ENCODE peak calls at places on chromosomes 2 and 18, in seven cellular contexts. One of them, this sample, is unnamed.

GRCh38 chr2:165825041-165825440 is 31.0 kb upstream of the GALNT3 start:
- DNase-seq in fibroblast of pulmonary artery: peak; percentile 64
- DNase-seq in ELR: no peak
- DNase-seq in EH: no peak
- DNase-seq in T1000: no peak
- DNase-seq in H9: no peak
- DNase-seq in adipocyte: peak; percentile 57
- DNase-seq in this sample: no peak

GRCh38 chr2:121333231-121333630 is 48.2 kb upstream of the TFCP2L1 start:
- DNase-seq in T1000: no peak
- DNase-seq in adipocyte: no peak
- DNase-seq in fibroblast of pulmonary artery: no peak
- DNase-seq in EH: no peak
- DNase-seq in ELR: no peak
- DNase-seq in H9: no peak
- DNase-seq in this sample: no peak

GRCh38 chr18:41771971-41772370 is 183.1 kb upstream of the PIK3C3 start:
- DNase-seq in H9: no peak
- DNase-seq in ELR: peak; percentile 79
- DNase-seq in adipocyte: no peak
- DNase-seq in T1000: no peak
- DNase-seq in EH: peak; percentile 7
- DNase-seq in fibroblast of pulmonary artery: no peak
- DNase-seq in this sample: no peak

GRCh38 chr2:117801826-117802225 is 12.7 kb upstream of the DDX18 start:
- DNase-seq in ELR: peak; percentile 17
- DNase-seq in H9: no peak
- DNase-seq in adipocyte: peak; percentile 8
- DNase-seq in T1000: no peak
- DNase-seq in fibroblast of pulmonary artery: no peak
- DNase-seq in EH: peak; percentile 78
- DNase-seq in this sample: no peak

GRCh38 chr2:239288951-239289481 is 111.8 kb downstream of the HDAC4 start:
- DNase-seq in fibroblast of pulmonary artery: no peak
- DNase-seq in T1000: no peak
- DNase-seq in adipocyte: peak; percentile 21
- DNase-seq in EH: no peak
- DNase-seq in H9: no peak
- DNase-seq in ELR: no peak
- DNase-seq in this sample: no peak

GRCh38 chr2:178478102-178478441 is 328 bp downstream of the FKBP7 start:
- DNase-seq in T1000: no peak
- DNase-seq in ELR: peak; percentile 31
- DNase-seq in adipocyte: peak; percentile 59
- DNase-seq in H9: no peak
- DNase-seq in EH: no peak
- DNase-seq in fibroblast of pulmonary artery: peak; percentile 32
- DNase-seq in this sample: no peak

GRCh38 chr2:239648607-239649006 is 247.8 kb upstream of the HDAC4 start:
- DNase-seq in EH: no peak
- DNase-seq in adipocyte: no peak
- DNase-seq in T1000: no peak
- DNase-seq in H9: no peak
- DNase-seq in ELR: no peak
- DNase-seq in fibroblast of pulmonary artery: no peak
- DNase-seq in this sample: no peak

GRCh38 chr18:11488175-11488574 is 121.2 kb upstream of the SLC35G4 start:
- DNase-seq in fibroblast of pulmonary artery: peak; percentile 40
- DNase-seq in EH: peak; percentile 23
- DNase-seq in H9: no peak
- DNase-seq in T1000: no peak
- DNase-seq in ELR: peak; percentile 49
- DNase-seq in adipocyte: peak; percentile 22
- DNase-seq in this sample: no peak

GRCh38 chr2:20642026-20642971 is 8.6 kb downstream of the HS1BP3 start:
- DNase-seq in ELR: peak; percentile 74
- DNase-seq in T1000: peak; percentile 50
- DNase-seq in adipocyte: peak; percentile 83
- DNase-seq in fibroblast of pulmonary artery: peak; percentile 71
- DNase-seq in H9: peak; percentile 84
- DNase-seq in EH: peak; percentile 70
- DNase-seq in this sample: peak; percentile 80

GRCh38 chr2:203553784-203554183 is 18.7 kb upstream of the RAPH1 start:
- DNase-seq in adipocyte: no peak
- DNase-seq in T1000: no peak
- DNase-seq in ELR: no peak
- DNase-seq in fibroblast of pulmonary artery: no peak
- DNase-seq in H9: no peak
- DNase-seq in EH: no peak
- DNase-seq in this sample: no peak

GRCh38 chr2:7517122-7517487 is 599.9 kb downstream of the RNF144A start:
- DNase-seq in ELR: no peak
- DNase-seq in T1000: no peak
- DNase-seq in H9: no peak
- DNase-seq in adipocyte: no peak
- DNase-seq in EH: peak; percentile 9
- DNase-seq in fibroblast of pulmonary artery: peak; percentile 2
- DNase-seq in this sample: no peak

GRCh38 chr2:238107525-238108422 is 7.6 kb downstream of the ESPNL start:
- DNase-seq in adipocyte: no peak
- DNase-seq in fibroblast of pulmonary artery: no peak
- DNase-seq in EH: no peak
- DNase-seq in T1000: no peak
- DNase-seq in ELR: no peak
- DNase-seq in H9: peak; percentile 44
- DNase-seq in this sample: no peak

GRCh38 chr2:64062840-64063239 is 43.6 kb upstream of the VPS54 start:
- DNase-seq in fibroblast of pulmonary artery: peak; percentile 65
- DNase-seq in adipocyte: peak; percentile 64
- DNase-seq in ELR: peak; percentile 40
- DNase-seq in H9: no peak
- DNase-seq in EH: peak; percentile 54
- DNase-seq in T1000: no peak
- DNase-seq in this sample: no peak

GRCh38 chr2:149170156-149170555 is 131.7 kb downstream of the LYPD6B start:
- DNase-seq in EH: no peak
- DNase-seq in T1000: no peak
- DNase-seq in fibroblast of pulmonary artery: no peak
- DNase-seq in adipocyte: no peak
- DNase-seq in H9: no peak
- DNase-seq in ELR: no peak
- DNase-seq in this sample: no peak

GRCh38 chr2:82939211-82939610 is 1519.9 kb downstream of the SUCLG1 start:
- DNase-seq in T1000: no peak
- DNase-seq in H9: no peak
- DNase-seq in adipocyte: no peak
- DNase-seq in EH: no peak
- DNase-seq in ELR: no peak
- DNase-seq in fibroblast of pulmonary artery: no peak
- DNase-seq in this sample: no peak

GRCh38 chr2:120854766-120855530 is 119.3 kb downstream of the GLI2 start:
- DNase-seq in T1000: no peak
- DNase-seq in H9: no peak
- DNase-seq in adipocyte: no peak
- DNase-seq in EH: no peak
- DNase-seq in ELR: no peak
- DNase-seq in fibroblast of pulmonary artery: no peak
- DNase-seq in this sample: no peak

GRCh38 chr2:64338910-64339500 is 115.0 kb upstream of the LGALSL start:
- DNase-seq in adipocyte: peak; percentile 13
- DNase-seq in T1000: peak; percentile 43
- DNase-seq in ELR: no peak
- DNase-seq in EH: no peak
- DNase-seq in H9: no peak
- DNase-seq in fibroblast of pulmonary artery: no peak
- DNase-seq in this sample: no peak

GRCh38 chr2:30476636-30477035 is 29.6 kb downstream of the LCLAT1 start:
- DNase-seq in fibroblast of pulmonary artery: no peak
- DNase-seq in H9: no peak
- DNase-seq in ELR: no peak
- DNase-seq in adipocyte: no peak
- DNase-seq in T1000: no peak
- DNase-seq in EH: no peak
- DNase-seq in this sample: no peak

GRCh38 chr2:72289736-72290135 is 142.1 kb upstream of the CYP26B1 start:
- DNase-seq in ELR: no peak
- DNase-seq in EH: no peak
- DNase-seq in H9: no peak
- DNase-seq in adipocyte: no peak
- DNase-seq in fibroblast of pulmonary artery: no peak
- DNase-seq in T1000: no peak
- DNase-seq in this sample: no peak

GRCh38 chr2:237438082-237438925 is 24.3 kb upstream of the COL6A3 start:
- DNase-seq in adipocyte: no peak
- DNase-seq in H9: peak; percentile 81
- DNase-seq in EH: peak; percentile 28
- DNase-seq in fibroblast of pulmonary artery: no peak
- DNase-seq in T1000: no peak
- DNase-seq in ELR: peak; percentile 54
- DNase-seq in this sample: no peak

GRCh38 chr2:109330056-109330455 is 201.1 kb downstream of the SH3RF3 start:
- DNase-seq in adipocyte: peak; percentile 75
- DNase-seq in T1000: no peak
- DNase-seq in fibroblast of pulmonary artery: peak; percentile 64
- DNase-seq in EH: peak; percentile 90
- DNase-seq in ELR: peak; percentile 54
- DNase-seq in H9: no peak
- DNase-seq in this sample: no peak

GRCh38 chr18:62738638-62739037 is 23.3 kb downstream of the PHLPP1 start:
- DNase-seq in fibroblast of pulmonary artery: no peak
- DNase-seq in ELR: no peak
- DNase-seq in adipocyte: no peak
- DNase-seq in H9: no peak
- DNase-seq in EH: no peak
- DNase-seq in T1000: no peak
- DNase-seq in this sample: no peak

GRCh38 chr2:95046371-95047112 is 21.0 kb downstream of the MAL start:
- DNase-seq in ELR: no peak
- DNase-seq in adipocyte: no peak
- DNase-seq in T1000: no peak
- DNase-seq in H9: no peak
- DNase-seq in fibroblast of pulmonary artery: no peak
- DNase-seq in EH: no peak
- DNase-seq in this sample: no peak

GRCh38 chr2:74922592-74923227 is 35.7 kb upstream of the POLE4 start:
- DNase-seq in T1000: no peak
- DNase-seq in adipocyte: peak; percentile 30
- DNase-seq in EH: peak; percentile 19
- DNase-seq in H9: no peak
- DNase-seq in fibroblast of pulmonary artery: peak; percentile 72
- DNase-seq in ELR: no peak
- DNase-seq in this sample: no peak

GRCh38 chr2:121480826-121481225 is 49.9 kb upstream of the RNU4ATAC start:
- DNase-seq in adipocyte: peak; percentile 88
- DNase-seq in T1000: no peak
- DNase-seq in fibroblast of pulmonary artery: peak; percentile 97
- DNase-seq in ELR: no peak
- DNase-seq in H9: no peak
- DNase-seq in EH: peak; percentile 84
- DNase-seq in this sample: no peak

GRCh38 chr2:221312634-221313033 is 259.5 kb downstream of the EPHA4 start:
- DNase-seq in H9: no peak
- DNase-seq in T1000: no peak
- DNase-seq in fibroblast of pulmonary artery: no peak
- DNase-seq in ELR: no peak
- DNase-seq in EH: no peak
- DNase-seq in adipocyte: no peak
- DNase-seq in this sample: no peak

GRCh38 chr2:60466161-60466702 is 87.2 kb downstream of the BCL11A start:
- DNase-seq in T1000: no peak
- DNase-seq in adipocyte: no peak
- DNase-seq in H9: no peak
- DNase-seq in fibroblast of pulmonary artery: no peak
- DNase-seq in ELR: no peak
- DNase-seq in EH: no peak
- DNase-seq in this sample: no peak

GRCh38 chr2:112821142-112821541 is 15.4 kb downstream of the IL1B start:
- DNase-seq in fibroblast of pulmonary artery: no peak
- DNase-seq in H9: no peak
- DNase-seq in T1000: no peak
- DNase-seq in ELR: peak; percentile 49
- DNase-seq in EH: no peak
- DNase-seq in adipocyte: no peak
- DNase-seq in this sample: no peak

GRCh38 chr2:197269173-197269572 is 41.4 kb downstream of the ANKRD44 start:
- DNase-seq in ELR: peak; percentile 17
- DNase-seq in fibroblast of pulmonary artery: peak; percentile 64
- DNase-seq in T1000: no peak
- DNase-seq in EH: no peak
- DNase-seq in H9: no peak
- DNase-seq in adipocyte: no peak
- DNase-seq in this sample: no peak

GRCh38 chr2:30231726-30232026 is 342 bp downstream of the LBH start:
- DNase-seq in fibroblast of pulmonary artery: no peak
- DNase-seq in T1000: peak; percentile 69
- DNase-seq in ELR: no peak
- DNase-seq in adipocyte: no peak
- DNase-seq in H9: no peak
- DNase-seq in EH: no peak
- DNase-seq in this sample: no peak

GRCh38 chr2:235543126-235543750 is 49.4 kb downstream of the AGAP1 start:
- DNase-seq in ELR: peak; percentile 56
- DNase-seq in T1000: no peak
- DNase-seq in EH: peak; percentile 25
- DNase-seq in fibroblast of pulmonary artery: no peak
- DNase-seq in H9: no peak
- DNase-seq in adipocyte: no peak
- DNase-seq in this sample: no peak

GRCh38 chr2:5877360-5877759 is 185.2 kb downstream of the SOX11 start:
- DNase-seq in H9: no peak
- DNase-seq in ELR: no peak
- DNase-seq in EH: no peak
- DNase-seq in T1000: no peak
- DNase-seq in adipocyte: peak; percentile 17
- DNase-seq in fibroblast of pulmonary artery: no peak
- DNase-seq in this sample: no peak

GRCh38 chr18:42112657-42113420 is 157.8 kb downstream of the PIK3C3 start:
- DNase-seq in EH: peak; percentile 6
- DNase-seq in fibroblast of pulmonary artery: peak; percentile 7
- DNase-seq in T1000: no peak
- DNase-seq in adipocyte: no peak
- DNase-seq in H9: no peak
- DNase-seq in ELR: no peak
- DNase-seq in this sample: no peak

GRCh38 chr2:21406983-21407382 is 283.2 kb downstream of the TDRD15 start:
- DNase-seq in adipocyte: no peak
- DNase-seq in fibroblast of pulmonary artery: no peak
- DNase-seq in H9: no peak
- DNase-seq in T1000: no peak
- DNase-seq in ELR: no peak
- DNase-seq in EH: no peak
- DNase-seq in this sample: no peak

GRCh38 chr2:240225116-240225515 is 84.7 kb upstream of the OTOS start:
- DNase-seq in H9: no peak
- DNase-seq in adipocyte: no peak
- DNase-seq in T1000: no peak
- DNase-seq in fibroblast of pulmonary artery: no peak
- DNase-seq in ELR: no peak
- DNase-seq in EH: no peak
- DNase-seq in this sample: no peak

GRCh38 chr2:48589170-48589767 is 28.4 kb upstream of the GTF2A1L start:
- DNase-seq in T1000: no peak
- DNase-seq in EH: peak; percentile 56
- DNase-seq in ELR: peak; percentile 58
- DNase-seq in fibroblast of pulmonary artery: peak; percentile 72
- DNase-seq in adipocyte: peak; percentile 77
- DNase-seq in H9: no peak
- DNase-seq in this sample: peak; percentile 68

GRCh38 chr2:30590407-30590806 is 143.4 kb downstream of the LCLAT1 start:
- DNase-seq in adipocyte: no peak
- DNase-seq in T1000: no peak
- DNase-seq in fibroblast of pulmonary artery: no peak
- DNase-seq in H9: no peak
- DNase-seq in ELR: no peak
- DNase-seq in EH: no peak
- DNase-seq in this sample: no peak

GRCh38 chr18:22674300-22674699 is 256.6 kb upstream of the CTAGE1 start:
- DNase-seq in fibroblast of pulmonary artery: peak; percentile 90
- DNase-seq in ELR: peak; percentile 86
- DNase-seq in EH: peak; percentile 94
- DNase-seq in T1000: peak; percentile 35
- DNase-seq in adipocyte: peak; percentile 93
- DNase-seq in H9: no peak
- DNase-seq in this sample: no peak

This sample was measured in midbrain.